ENCODE peak calls at places on chromosomes 6 and 20, in eight cellular contexts. One of them, this sample, is unnamed.

GRCh38 chr6:90496617-90497016 is 90.3 kb downstream of the MAP3K7 start:
- DNase-seq in IMR-90: no peak
- DNase-seq in thoracic aorta: no peak
- DNase-seq in neural progenitor cell: peak
- DNase-seq in Caco-2: no peak
- DNase-seq in body of pancreas: no peak
- DNase-seq in BJ: no peak
- DNase-seq in CD8-positive, alpha-beta T cell: no peak
- DNase-seq in this sample: no peak

GRCh38 chr6:147712841-147713240 is 204.4 kb downstream of the SAMD5 start:
- DNase-seq in thoracic aorta: no peak
- DNase-seq in BJ: no peak
- DNase-seq in CD8-positive, alpha-beta T cell: no peak
- DNase-seq in Caco-2: no peak
- DNase-seq in IMR-90: peak
- DNase-seq in body of pancreas: no peak
- DNase-seq in neural progenitor cell: no peak
- DNase-seq in this sample: no peak

GRCh38 chr6:111653434-111653833 is 47.8 kb upstream of the TRAF3IP2 start:
- DNase-seq in body of pancreas: no peak
- DNase-seq in IMR-90: no peak
- DNase-seq in thoracic aorta: no peak
- DNase-seq in CD8-positive, alpha-beta T cell: no peak
- DNase-seq in neural progenitor cell: no peak
- DNase-seq in Caco-2: no peak
- DNase-seq in BJ: no peak
- DNase-seq in this sample: no peak

GRCh38 chr20:3990741-3991140 is 24.6 kb downstream of the RNF24 start:
- DNase-seq in Caco-2: no peak
- DNase-seq in thoracic aorta: no peak
- DNase-seq in body of pancreas: no peak
- DNase-seq in IMR-90: no peak
- DNase-seq in BJ: no peak
- DNase-seq in neural progenitor cell: no peak
- DNase-seq in CD8-positive, alpha-beta T cell: no peak
- DNase-seq in this sample: no peak

GRCh38 chr6:221531-222349 is 70.5 kb upstream of the DUSP22 start:
- DNase-seq in neural progenitor cell: no peak
- DNase-seq in Caco-2: no peak
- DNase-seq in BJ: no peak
- DNase-seq in CD8-positive, alpha-beta T cell: no peak
- DNase-seq in body of pancreas: no peak
- DNase-seq in IMR-90: peak
- DNase-seq in thoracic aorta: no peak
- DNase-seq in this sample: no peak

GRCh38 chr6:15326072-15326614 is 80.3 kb downstream of the JARID2 start:
- DNase-seq in thoracic aorta: no peak
- DNase-seq in CD8-positive, alpha-beta T cell: no peak
- DNase-seq in IMR-90: no peak
- DNase-seq in neural progenitor cell: no peak
- DNase-seq in Caco-2: no peak
- DNase-seq in body of pancreas: no peak
- DNase-seq in BJ: no peak
- DNase-seq in this sample: no peak

GRCh38 chr20:24027229-24027628 is 38.6 kb upstream of the GGTLC1 start:
- DNase-seq in CD8-positive, alpha-beta T cell: peak
- DNase-seq in thoracic aorta: peak
- DNase-seq in BJ: no peak
- DNase-seq in body of pancreas: no peak
- DNase-seq in Caco-2: no peak
- DNase-seq in neural progenitor cell: no peak
- DNase-seq in IMR-90: no peak
- DNase-seq in this sample: peak

GRCh38 chr20:63290677-63291472 is 2.1 kb upstream of the COL20A1 start:
- DNase-seq in thoracic aorta: no peak
- DNase-seq in BJ: no peak
- DNase-seq in body of pancreas: peak
- DNase-seq in CD8-positive, alpha-beta T cell: peak
- DNase-seq in Caco-2: no peak
- DNase-seq in IMR-90: peak
- DNase-seq in neural progenitor cell: peak
- DNase-seq in this sample: peak

GRCh38 chr6:33949877-33950831 is 146.4 kb upstream of the MLN start:
- DNase-seq in thoracic aorta: no peak
- DNase-seq in BJ: no peak
- DNase-seq in neural progenitor cell: no peak
- DNase-seq in Caco-2: no peak
- DNase-seq in CD8-positive, alpha-beta T cell: no peak
- DNase-seq in body of pancreas: no peak
- DNase-seq in IMR-90: no peak
- DNase-seq in this sample: no peak

GRCh38 chr20:1462834-1463233 is 3.8 kb downstream of the NSFL1C start:
- DNase-seq in body of pancreas: no peak
- DNase-seq in thoracic aorta: no peak
- DNase-seq in CD8-positive, alpha-beta T cell: no peak
- DNase-seq in IMR-90: no peak
- DNase-seq in Caco-2: no peak
- DNase-seq in neural progenitor cell: no peak
- DNase-seq in BJ: no peak
- DNase-seq in this sample: no peak
- H3K4me3 ChIP-seq in body of pancreas: no peak
- H3K4me3 ChIP-seq in thoracic aorta: no peak
- H3K4me3 ChIP-seq in CD8-positive, alpha-beta T cell: no peak
- H3K4me3 ChIP-seq in IMR-90: no peak
- H3K4me3 ChIP-seq in Caco-2: no peak
- H3K4me3 ChIP-seq in neural progenitor cell: no peak
- H3K4me3 ChIP-seq in BJ: no peak
- H3K4me3 ChIP-seq in this sample: no peak

DNA sequence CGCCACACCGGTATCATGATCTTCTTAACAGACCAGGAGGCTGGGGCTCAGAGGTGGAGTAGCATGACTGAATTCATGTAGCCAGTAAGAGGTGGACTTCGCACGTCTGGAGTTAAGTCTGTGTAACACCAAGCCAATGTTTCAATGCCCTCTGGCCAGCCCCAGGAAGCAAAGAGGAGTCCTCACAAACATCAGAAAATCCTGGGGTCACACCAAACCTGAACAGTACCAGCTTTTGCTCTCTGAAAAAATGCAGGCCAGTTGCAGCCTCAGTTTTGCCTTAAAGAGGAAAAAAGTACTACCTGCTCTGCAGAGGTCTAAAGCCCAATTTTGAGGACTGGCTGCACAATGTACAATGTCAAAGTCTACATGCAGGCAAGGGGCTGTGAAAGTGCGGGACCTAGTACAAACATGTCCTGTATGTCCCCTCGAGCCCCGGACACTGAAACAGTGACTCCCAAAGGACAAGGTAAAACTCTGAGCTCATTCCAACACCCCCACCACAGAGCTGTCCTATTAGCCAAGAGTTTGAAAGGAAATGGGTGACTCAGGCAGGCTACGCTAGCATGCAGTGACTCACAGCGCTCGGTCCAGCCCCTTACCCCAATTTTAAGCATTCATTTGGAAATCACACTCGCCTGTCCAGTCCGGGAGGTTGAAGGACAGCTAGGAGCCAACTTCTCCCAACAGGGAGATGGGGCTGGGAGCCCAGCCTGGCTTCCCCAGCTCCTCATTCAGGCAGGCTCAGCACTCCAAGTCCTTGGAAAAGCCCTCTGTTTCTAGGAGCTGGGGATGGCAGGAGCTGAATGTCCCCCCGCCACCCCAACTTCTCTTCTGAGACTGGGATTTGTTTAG is 4.1 kb downstream of the SDC4 start:
- DNase-seq in Caco-2: peak
- DNase-seq in neural progenitor cell: no peak
- DNase-seq in thoracic aorta: peak
- DNase-seq in CD8-positive, alpha-beta T cell: no peak
- DNase-seq in body of pancreas: peak
- DNase-seq in IMR-90: peak
- DNase-seq in BJ: peak
- DNase-seq in this sample: no peak
- H3K4me3 ChIP-seq in Caco-2: peak
- H3K4me3 ChIP-seq in neural progenitor cell: no peak
- H3K4me3 ChIP-seq in thoracic aorta: peak
- H3K4me3 ChIP-seq in CD8-positive, alpha-beta T cell: no peak
- H3K4me3 ChIP-seq in body of pancreas: no peak
- H3K4me3 ChIP-seq in IMR-90: peak
- H3K4me3 ChIP-seq in BJ: peak
- H3K4me3 ChIP-seq in this sample: no peak

GRCh38 chr6:35016417-35017221 is 124.5 kb downstream of the TCP11 start:
- DNase-seq in IMR-90: peak
- DNase-seq in thoracic aorta: peak
- DNase-seq in Caco-2: no peak
- DNase-seq in BJ: peak
- DNase-seq in neural progenitor cell: no peak
- DNase-seq in CD8-positive, alpha-beta T cell: no peak
- DNase-seq in body of pancreas: no peak
- DNase-seq in this sample: no peak
- H3K4me3 ChIP-seq in IMR-90: peak
- H3K4me3 ChIP-seq in thoracic aorta: peak
- H3K4me3 ChIP-seq in Caco-2: no peak
- H3K4me3 ChIP-seq in BJ: peak
- H3K4me3 ChIP-seq in neural progenitor cell: no peak
- H3K4me3 ChIP-seq in CD8-positive, alpha-beta T cell: no peak
- H3K4me3 ChIP-seq in body of pancreas: no peak
- H3K4me3 ChIP-seq in this sample: no peak

GRCh38 chr20:44091026-44091425 is 96.0 kb downstream of the JPH2 start:
- DNase-seq in neural progenitor cell: no peak
- DNase-seq in body of pancreas: no peak
- DNase-seq in IMR-90: no peak
- DNase-seq in BJ: no peak
- DNase-seq in thoracic aorta: no peak
- DNase-seq in Caco-2: peak
- DNase-seq in CD8-positive, alpha-beta T cell: no peak
- DNase-seq in this sample: no peak

GRCh38 chr20:44092551-44093248 is 94.3 kb downstream of the JPH2 start:
- DNase-seq in thoracic aorta: no peak
- DNase-seq in neural progenitor cell: peak
- DNase-seq in BJ: no peak
- DNase-seq in Caco-2: peak
- DNase-seq in IMR-90: peak
- DNase-seq in body of pancreas: no peak
- DNase-seq in CD8-positive, alpha-beta T cell: no peak
- DNase-seq in this sample: peak

GRCh38 chr20:44087857-44088120 is 99.2 kb downstream of the JPH2 start:
- DNase-seq in BJ: no peak
- DNase-seq in thoracic aorta: no peak
- DNase-seq in body of pancreas: no peak
- DNase-seq in Caco-2: no peak
- DNase-seq in CD8-positive, alpha-beta T cell: no peak
- DNase-seq in IMR-90: no peak
- DNase-seq in neural progenitor cell: no peak
- DNase-seq in this sample: no peak

GRCh38 chr20:44087051-44087856 is 99.7 kb downstream of the JPH2 start:
- DNase-seq in IMR-90: no peak
- DNase-seq in neural progenitor cell: no peak
- DNase-seq in thoracic aorta: no peak
- DNase-seq in BJ: no peak
- DNase-seq in body of pancreas: no peak
- DNase-seq in Caco-2: no peak
- DNase-seq in CD8-positive, alpha-beta T cell: no peak
- DNase-seq in this sample: no peak

DNA sequence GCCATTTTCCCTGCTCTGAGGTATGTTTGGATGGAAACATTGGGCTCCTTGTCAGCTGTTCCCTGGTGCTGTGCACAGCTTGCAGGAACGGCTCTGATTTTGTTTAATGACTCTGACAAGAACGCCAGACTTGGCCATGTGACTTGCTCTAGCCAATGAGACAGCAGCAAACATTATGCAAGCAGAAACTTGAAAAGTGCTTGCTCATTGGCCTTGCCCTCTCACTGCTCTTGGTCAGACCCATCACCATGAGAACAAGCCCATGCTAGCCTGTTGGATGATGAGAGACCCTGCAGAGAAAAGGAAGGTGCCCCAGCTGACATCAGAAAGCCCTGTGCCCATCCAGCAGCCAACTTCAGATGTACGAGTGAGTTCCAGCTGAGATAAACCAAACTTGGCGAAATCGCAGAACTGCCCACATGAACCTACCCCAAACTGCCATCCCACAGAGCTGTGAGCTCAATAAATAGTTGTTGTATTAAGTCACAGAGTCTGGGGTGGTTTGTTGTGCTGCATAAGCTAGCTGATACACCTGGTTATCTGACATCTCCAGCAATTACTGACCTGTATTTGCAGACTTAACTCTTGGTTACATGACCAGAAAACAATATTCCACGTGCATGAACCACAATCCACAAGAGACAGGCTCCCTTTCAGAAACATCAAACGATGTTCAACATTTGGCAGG is 96.9 kb downstream of the JPH2 start:
- DNase-seq in thoracic aorta: no peak
- DNase-seq in BJ: no peak
- DNase-seq in Caco-2: peak
- DNase-seq in CD8-positive, alpha-beta T cell: no peak
- DNase-seq in body of pancreas: peak
- DNase-seq in neural progenitor cell: no peak
- DNase-seq in IMR-90: peak
- DNase-seq in this sample: peak
- H3K4me3 ChIP-seq in thoracic aorta: no peak
- H3K4me3 ChIP-seq in BJ: no peak
- H3K4me3 ChIP-seq in Caco-2: no peak
- H3K4me3 ChIP-seq in CD8-positive, alpha-beta T cell: no peak
- H3K4me3 ChIP-seq in body of pancreas: no peak
- H3K4me3 ChIP-seq in neural progenitor cell: no peak
- H3K4me3 ChIP-seq in IMR-90: no peak
- H3K4me3 ChIP-seq in this sample: peak